ENCODE peak calls at places on chromosomes 4 and X, in five cellular contexts. L is astrocyte; Y is SK-N-SH; R is AG09319; T is CD8-positive, alpha-beta T cell. Q is an unnamed sample.

GRCh38 chrX:87578978-87579377 is 61.4 kb downstream of the KLHL4 start:
- DNase-seq in L (no peak), T (no peak), Y (no peak), R (no peak), Q (no peak)

GRCh38 chrX:42087960-42088359 is 164.6 kb upstream of the CASK start:
- DNase-seq in T (no peak), Y (no peak), R (no peak), L (no peak), Q (no peak)

GRCh38 chr4:182255421-182256190 is 12.4 kb downstream of the TENM3 start:
- DNase-seq in Y (no peak), T (no peak), L (no peak), R (no peak), Q (no peak)

GRCh38 chr4:168717852-168718251 is 221.0 kb downstream of the PALLD start:
- DNase-seq in L (peak), R (no peak), T (no peak), Y (no peak), Q (no peak)

GRCh38 chr4:181938641-181939040 is 304.6 kb upstream of the TENM3 start:
- DNase-seq in Y (no peak), T (no peak), L (no peak), R (no peak), Q (no peak)

GRCh38 chr4:72031868-72032619 is at the start of gene NPFFR2:
- DNase-seq in Y (peak), R (no peak), T (no peak), L (peak), Q (no peak)

GRCh38 chr4:68476191-68476590 is 28.9 kb downstream of the TMPRSS11E start:
- DNase-seq in L (peak), Y (peak), R (no peak), T (no peak), Q (no peak)

GRCh38 chr4:72360075-72360474 is 208.9 kb downstream of the ADAMTS3 start:
- DNase-seq in T (no peak), Y (no peak), L (no peak), R (no peak), Q (no peak)

GRCh38 chrX:136209016-136209738 is 42.0 kb downstream of the MAP7D3 start:
- DNase-seq in Y (peak), R (no peak), L (peak), T (peak), Q (peak)

GRCh38 chr4:57270350-57270749 is 160.2 kb upstream of the IGFBP7 start:
- DNase-seq in Y (no peak), L (no peak), R (no peak), T (no peak), Q (no peak)

GRCh38 chrX:139762400-139763183 is 54.6 kb upstream of the MCF2 start:
- DNase-seq in T (no peak), Y (no peak), R (no peak), L (peak), Q (no peak)

GRCh38 chr4:8685831-8686230 is 93.3 kb downstream of the CPZ start:
- DNase-seq in R (no peak), T (no peak), Y (no peak), L (no peak), Q (no peak)

GRCh38 chr4:8278009-8278395 is 8.4 kb downstream of the HTRA3 start:
- DNase-seq in Y (no peak), L (no peak), T (no peak), R (no peak), Q (no peak)

GRCh38 chr4:31083451-31083850 is 363.3 kb downstream of the PCDH7 start:
- DNase-seq in T (no peak), Y (no peak), L (no peak), R (no peak), Q (no peak)

GRCh38 chrX:69161371-69161770 is 3.9 kb downstream of the PJA1 start:
- DNase-seq in R (no peak), Y (no peak), T (no peak), L (no peak), Q (no peak)

GRCh38 chr4:97404876-97405523 is 738.3 kb downstream of the STPG2 start:
- DNase-seq in T (no peak), Y (no peak), R (no peak), L (no peak), Q (no peak)

GRCh38 chrX:104270916-104271512 is 16.3 kb upstream of the ESX1 start:
- DNase-seq in R (no peak), L (peak), Y (no peak), T (peak), Q (no peak)

GRCh38 chrX:130878350-130879341 is 24.4 kb downstream of the ENOX2 start:
- DNase-seq in L (peak), R (peak), T (no peak), Y (no peak), Q (no peak)

GRCh38 chr4:40525811-40526598 is 103.7 kb downstream of the RBM47 start:
- DNase-seq in Y (no peak), R (peak), L (peak), T (no peak), Q (no peak)

GRCh38 chrX:24277405-24277804 is 36.5 kb downstream of the SUPT20HL2 start:
- DNase-seq in L (no peak), R (no peak), Y (no peak), T (no peak), Q (no peak)

GRCh38 chr4:13856387-13856786 is 228.9 kb upstream of the BOD1L1 start:
- DNase-seq in L (no peak), R (no peak), Y (no peak), T (no peak), Q (no peak)

GRCh38 chr4:167114416-167114971 is 119.8 kb downstream of the SPOCK3 start:
- DNase-seq in Y (no peak), T (no peak), L (peak), R (no peak), Q (no peak)

GRCh38 chr4:139154134-139154421 is 22.9 kb downstream of the ELF2 start:
- DNase-seq in R (no peak), T (no peak), L (no peak), Y (no peak), Q (no peak)

GRCh38 chrX:26783512-26784225 is 567.7 kb downstream of the MAGEB5 start:
- DNase-seq in Y (peak), R (peak), L (no peak), T (no peak), Q (no peak)

GRCh38 chr4:158121203-158121586 is 51.6 kb downstream of the GASK1B start:
- DNase-seq in L (peak), R (peak), Y (no peak), T (no peak), Q (no peak)

GRCh38 chr4:101961144-101961543 is 170.6 kb downstream of the BANK1 start:
- DNase-seq in R (no peak), Y (no peak), T (no peak), L (peak), Q (no peak)

GRCh38 chr4:27184508-27185155 is 324.0 kb downstream of the STIM2 start:
- DNase-seq in R (no peak), T (no peak), L (no peak), Y (no peak), Q (no peak)

GRCh38 chrX:73841337-73841736 is 278.3 kb downstream of the CHIC1 start:
- DNase-seq in Y (no peak), T (no peak), R (no peak), L (no peak), Q (no peak)

GRCh38 chrX:154991476-154991875 is 31.0 kb downstream of the F8 start:
- DNase-seq in T (no peak), Y (no peak), L (no peak), R (no peak), Q (no peak)

GRCh38 chr4:3246458-3247398 is 2.2 kb upstream of the MSANTD1 start:
- DNase-seq in L (no peak), R (no peak), T (no peak), Y (no peak), Q (no peak)

GRCh38 chr4:110309686-110310085 is 111.3 kb upstream of the ELOVL6 start:
- DNase-seq in L (peak), Y (peak), R (peak), T (no peak), Q (no peak)

GRCh38 chr4:141350122-141350904 is 129.6 kb downstream of the ZNF330 start:
- DNase-seq in L (peak), R (no peak), Y (no peak), T (no peak), Q (no peak)

GRCh38 chr4:152485726-152486276 is 50.1 kb downstream of the FBXW7 start:
- DNase-seq in Y (no peak), L (peak), T (peak), R (no peak), Q (no peak)

GRCh38 chr4:93658443-93658842 is 170.1 kb upstream of the ATOH1 start:
- DNase-seq in Y (no peak), T (no peak), R (no peak), L (peak), Q (no peak)

GRCh38 chrX:118644378-118644777 is 83.0 kb upstream of the IL13RA1 start:
- DNase-seq in R (no peak), T (no peak), Y (peak), L (peak), Q (no peak)

GRCh38 chr4:18670034-18670433 is 648.5 kb upstream of the LCORL start:
- DNase-seq in T (no peak), Y (no peak), R (no peak), L (no peak), Q (no peak)

GRCh38 chrX:41559662-41560061 is 112.5 kb downstream of the NYX start:
- DNase-seq in T (peak), L (peak), R (peak), Y (no peak), Q (no peak)

GRCh38 chr4:33494150-33494549 is 2750.2 kb downstream of the ARAP2 start:
- DNase-seq in Y (no peak), R (no peak), L (peak), T (no peak), Q (no peak)

DNA sequence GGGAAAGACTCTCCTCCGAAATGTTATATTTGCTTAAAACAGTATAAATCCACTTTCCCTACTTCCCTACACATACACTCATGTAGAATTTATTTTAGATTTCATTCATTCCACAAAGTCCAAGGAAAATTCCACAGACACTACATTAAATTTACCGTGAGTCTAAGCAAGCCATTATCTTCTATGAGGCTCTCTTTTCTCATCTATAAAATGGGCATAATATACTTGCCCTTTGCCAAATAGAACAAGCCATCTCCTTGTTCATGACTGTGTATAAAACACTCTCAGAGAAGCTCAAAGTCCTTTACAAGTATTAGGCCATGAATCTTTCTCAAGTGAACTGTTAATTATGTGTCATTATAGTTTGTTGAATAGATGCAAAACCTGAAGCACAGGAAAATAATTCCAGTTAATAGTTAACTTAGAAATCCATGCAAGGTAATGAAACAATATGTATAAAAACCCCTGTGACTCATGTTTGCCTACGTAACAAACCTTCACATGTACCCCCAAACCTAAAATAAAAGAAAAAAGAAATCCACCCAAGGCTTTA is 10.7 kb downstream of the TEC start:
- DNase-seq in Y (no peak), R (no peak), T (no peak), L (no peak), Q (no peak)
- TF ChIP-seq CTCF in Y (no peak), R (no peak), T (no peak), L (no peak), Q (no peak)

GRCh38 chrX:8042304-8042703 is 115.1 kb upstream of the PNPLA4 start:
- DNase-seq in R (no peak), T (no peak), L (no peak), Y (peak), Q (no peak)
- TF ChIP-seq CTCF in R (no peak), T (no peak), L (peak), Y (no peak), Q (no peak)

GRCh38 chr4:151045907-151046306 is 30.8 kb upstream of the LRBA start:
- DNase-seq in R (no peak), T (no peak), Y (peak), L (no peak), Q (no peak)
- TF ChIP-seq CTCF in R (no peak), T (no peak), Y (peak), L (no peak), Q (no peak)

GRCh38 chrX:72609313-72609712 is 36.7 kb upstream of the HDAC8 start:
- DNase-seq in Y (no peak), T (no peak), L (no peak), R (no peak), Q (no peak)
- TF ChIP-seq CTCF in Y (peak), T (no peak), L (no peak), R (no peak), Q (no peak)

GRCh38 chr4:164320847-164321246 is 433.1 kb upstream of the SMIM31 start:
- DNase-seq in R (no peak), Y (no peak), T (no peak), L (no peak), Q (no peak)
- TF ChIP-seq CTCF in R (no peak), Y (no peak), T (no peak), L (no peak), Q (no peak)

DNA sequence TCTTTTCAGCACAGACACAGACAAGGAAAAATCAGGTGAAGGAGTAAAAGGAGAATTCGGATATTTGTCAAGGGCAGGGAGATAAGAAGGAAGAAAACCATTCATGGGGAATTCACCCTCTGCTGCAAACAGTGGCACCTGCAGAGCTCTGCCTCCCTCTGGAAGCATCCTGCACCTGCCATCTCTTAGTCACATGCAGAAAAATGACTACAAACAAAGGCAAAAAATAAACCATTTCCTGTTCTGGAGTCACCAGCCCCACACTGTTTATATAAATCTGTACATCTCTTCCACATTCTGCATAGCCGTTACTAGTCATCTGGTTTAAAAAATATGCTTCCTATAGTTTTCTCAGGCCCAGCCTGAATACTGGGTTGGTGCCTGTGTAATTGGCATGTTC is 205.3 kb downstream of the ARAP2 start:
- DNase-seq in L (no peak), Y (no peak), R (no peak), T (no peak), Q (no peak)
- TF ChIP-seq CTCF in L (no peak), Y (no peak), R (no peak), T (no peak), Q (no peak)